ENCODE peak calls at places on chromosomes 2 and 18, in five cellular contexts. Q is AG09309, W is endodermal cell, H is A549, M is cardiac muscle cell. E is an unnamed sample.

GRCh38 chr18:3481696-3482210 is 31.8 kb downstream of the TGIF1 start:
- DNase-seq in Q (no peak), W (peak; percentile 82), M (peak; percentile 78), H (peak; percentile 28), E (peak; percentile 48)

GRCh38 chr2:203740741-203741363 is 34.4 kb downstream of the CD28 start:
- DNase-seq in H (no peak), M (no peak), Q (no peak), W (no peak), E (peak; percentile 66)

GRCh38 chr2:235206399-235206798 is 254.6 kb downstream of the SH3BP4 start:
- DNase-seq in M (no peak), W (no peak), H (no peak), Q (no peak), E (no peak)

GRCh38 chr2:180520206-180520605 is 460.2 kb upstream of the UBE2E3 start:
- DNase-seq in M (peak; percentile 12), Q (no peak), H (no peak), W (peak; percentile 52), E (peak; percentile 60)

GRCh38 chr18:2878656-2879330 is 32.0 kb downstream of the EMILIN2 start:
- DNase-seq in Q (no peak), M (no peak), W (no peak), H (no peak), E (no peak)

GRCh38 chr2:341017-341542 is 53.2 kb upstream of the ALKAL2 start:
- DNase-seq in M (no peak), W (no peak), Q (no peak), H (no peak), E (no peak)

GRCh38 chr2:102484310-102485061 is 11.5 kb downstream of the SLC9A4 start:
- DNase-seq in Q (no peak), M (no peak), H (no peak), W (no peak), E (no peak)

GRCh38 chr18:78113445-78113844 is 863.8 kb downstream of the GALR1 start:
- DNase-seq in M (no peak), H (no peak), W (no peak), Q (no peak), E (no peak)

GRCh38 chr2:236711440-236711839 is 141.8 kb downstream of the ACKR3 start:
- DNase-seq in W (no peak), Q (no peak), H (no peak), M (peak; percentile 26), E (peak; percentile 40)

GRCh38 chr2:166458682-166459081 is 35.4 kb downstream of the SCN7A start:
- DNase-seq in Q (no peak), H (no peak), W (no peak), M (no peak), E (no peak)

GRCh38 chr2:41775381-41776025 is 272.3 kb upstream of the PKDCC start:
- DNase-seq in W (no peak), Q (no peak), H (no peak), M (no peak), E (no peak)

GRCh38 chr18:53426656-53427055 is 797.8 kb downstream of the MBD2 start:
- DNase-seq in W (peak; percentile 51), Q (no peak), M (no peak), H (no peak), E (no peak)

GRCh38 chr18:5058768-5059539 is 138.1 kb downstream of the AKAIN1 start:
- DNase-seq in Q (no peak), W (no peak), H (no peak), M (no peak), E (no peak)

GRCh38 chr2:184558713-184559464 is 39.4 kb upstream of the ZNF804A start:
- DNase-seq in W (no peak), M (no peak), H (no peak), Q (no peak), E (peak; percentile 0)

GRCh38 chr2:235749121-235749780 is 255.4 kb downstream of the AGAP1 start:
- DNase-seq in H (no peak), W (no peak), Q (peak; percentile 33), M (peak; percentile 20), E (peak; percentile 45)

GRCh38 chr18:902179-902718 is 2.4 kb upstream of the ADCYAP1 start:
- DNase-seq in W (peak; percentile 59), H (no peak), M (peak; percentile 69), Q (no peak), E (no peak)
- H3K4me3 ChIP-seq in W (no peak overlapping the region), H (no peak overlapping the region), M (no peak overlapping the region), Q (no peak overlapping the region), E (no peak overlapping the region)

GRCh38 chr2:109555346-109555900 is 58.3 kb downstream of the SEPTIN10 start:
- DNase-seq in W (no peak), H (no peak), M (no peak), Q (peak; percentile 46), E (peak; percentile 36)
- TF ChIP-seq CTCF in W (no peak), H (no peak), M (no peak), Q (no peak), E (no peak)

DNA sequence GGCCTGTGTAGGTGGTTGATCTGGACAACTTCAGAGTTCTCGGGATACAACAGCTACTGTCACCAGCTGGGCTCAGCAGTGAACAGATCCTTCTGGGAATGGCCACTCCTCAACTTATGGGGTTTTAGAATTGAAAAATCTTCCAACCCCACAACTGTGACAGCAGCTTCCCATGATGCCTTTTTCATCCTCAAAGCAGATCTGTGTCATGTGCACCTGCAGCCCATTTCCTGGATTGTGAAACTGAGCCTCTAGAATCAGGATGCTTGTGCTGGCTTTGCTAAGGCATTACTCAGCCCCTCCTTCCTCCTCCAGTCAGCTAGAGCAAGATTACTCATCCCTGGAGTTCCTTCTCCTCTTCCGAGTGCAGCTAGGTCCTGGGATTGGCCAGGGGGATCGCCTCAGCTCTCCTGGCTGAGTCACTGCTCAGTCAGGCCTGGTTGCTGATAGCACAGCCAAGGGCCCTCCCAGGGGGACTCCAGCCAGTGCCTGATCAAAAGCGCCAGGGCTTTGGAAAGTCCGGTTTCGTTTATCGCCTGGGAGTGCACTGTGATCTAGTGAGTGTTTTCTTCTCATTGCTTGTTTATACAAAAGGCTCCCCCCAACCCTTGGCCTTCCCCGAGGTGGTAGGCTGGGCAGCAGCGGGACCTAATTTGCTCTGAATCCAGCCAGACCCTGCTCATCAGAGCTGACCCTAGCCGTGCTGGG is 2.4 kb upstream of the LPIN1 start:
- DNase-seq in W (peak; percentile 96), Q (peak; percentile 98), H (peak; percentile 100), M (peak; percentile 100), E (peak; percentile 100)
- H3K4me3 ChIP-seq in W (peak overlapping the region; percentile 34), Q (no peak overlapping the region), H (peak overlapping the region; percentile 24), M (no peak overlapping the region), E (peak overlapping the region; percentile 6)

GRCh38 chr18:36733150-36733549 is 95.7 kb downstream of the TPGS2 start:
- DNase-seq in W (no peak), M (no peak), Q (no peak), H (no peak), E (no peak)
- TF ChIP-seq CTCF in W (peak; percentile 40), M (no peak), Q (peak; percentile 15), H (no peak), E (no peak)

DNA sequence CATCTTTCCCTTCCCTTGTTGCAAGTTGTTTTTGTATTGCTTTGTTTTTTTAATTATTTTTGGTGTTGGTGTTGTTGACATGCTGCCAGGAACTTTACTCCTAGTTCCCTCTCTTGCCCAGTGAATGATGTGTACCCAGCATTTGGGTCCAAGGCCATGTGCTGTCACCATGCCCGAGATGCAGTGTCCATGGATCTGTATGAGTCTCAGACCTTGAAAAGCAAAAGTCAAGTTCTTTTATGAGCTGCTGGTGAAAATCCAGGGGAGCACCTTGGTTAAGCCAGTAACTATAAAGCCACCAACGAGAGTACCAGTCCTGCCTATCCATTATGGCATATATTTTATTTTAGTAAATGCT is 236.4 kb downstream of the BCL11A start:
- DNase-seq in M (no peak), Q (no peak), W (peak; percentile 28), H (no peak), E (no peak)
- H3K4me3 ChIP-seq in M (no peak overlapping the region), Q (no peak overlapping the region), W (no peak overlapping the region), H (no peak overlapping the region), E (no peak overlapping the region)

DNA sequence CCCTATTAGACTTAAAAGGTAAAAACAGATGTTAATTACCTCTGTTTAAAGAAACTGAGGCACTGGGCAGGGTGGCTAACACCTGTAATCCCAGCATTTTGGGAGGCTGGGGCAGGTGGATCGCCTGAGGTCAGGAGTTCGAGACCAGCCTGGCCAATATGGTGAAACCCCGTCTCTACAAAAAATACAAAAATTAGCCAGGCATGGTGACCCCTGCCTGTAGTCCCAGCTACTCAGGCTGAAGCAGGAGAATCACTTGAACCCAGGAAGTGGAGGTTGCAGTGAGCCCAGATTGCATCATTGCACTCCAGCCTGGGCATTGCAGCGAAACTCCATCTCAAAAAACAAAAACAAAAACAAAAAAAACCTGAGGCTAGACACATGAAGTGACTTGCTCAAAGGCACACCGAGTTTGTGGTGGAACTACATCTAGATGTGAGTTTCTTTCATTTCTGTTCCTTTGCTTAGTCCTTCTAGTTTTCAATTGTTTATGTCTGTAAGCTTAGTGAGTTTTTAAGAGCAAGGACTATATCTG is 40.7 kb downstream of the SLC4A1AP start:
- DNase-seq in Q (no peak), H (no peak), W (no peak), M (no peak), E (no peak)
- TF ChIP-seq CTCF in Q (no peak), H (no peak), W (no peak), M (no peak), E (no peak)